ENCODE peak calls at places on chromosomes 13 and 19, in ten cellular contexts. Q is stimulated activated naive CD4-positive, alpha-beta T cell; H is Right ventricle myocardium superior; B is activated CD4-positive, alpha-beta T cell treated with anti-CD3 and anti-CD28 coated beads, Interleukin-2, amount 10 ng/mL, durations not matched to agents 7 days and 5 days; Z is activated CD4-positive, CD25-positive, alpha-beta regulatory T cell treated with anti-CD3 and anti-CD28 coated beads, Interleukin-2, amount 50 U/mL, for 16 hours; O is endodermal cell; I is Panc1; L is mucosa of descending colon; R is AG08395; M is mesendoderm. N is an unnamed sample.

GRCh38 chr19:48145596-48146254 is 24.4 kb downstream of the LIG1 start:
- DNase-seq in Z (no peak), L (no peak), B (no peak), M (no peak), H (no peak), R (no peak), O (no peak), Q (no peak), I (no peak), N (no peak)

GRCh38 chr13:103960011-103960410 is 893.8 kb upstream of the SLC10A2 start:
- DNase-seq in Z (no peak), H (no peak), Q (no peak), O (no peak), I (no peak), L (no peak), B (no peak), M (no peak), R (no peak), N (no peak)

GRCh38 chr19:6963937-6964336 is 57.3 kb downstream of the MBD3L2B start:
- DNase-seq in H (no peak), R (no peak), Q (peak), O (peak), L (peak), M (no peak), I (no peak), Z (no peak), B (peak), N (peak)

GRCh38 chr13:26950968-26951367 is 190.4 kb upstream of the GPR12 start:
- DNase-seq in H (no peak), R (no peak), L (peak), B (no peak), Z (no peak), I (no peak), Q (no peak), O (no peak), M (no peak), N (no peak)

GRCh38 chr19:28864577-28865042 is 348.3 kb downstream of the UQCRFS1 start:
- DNase-seq in O (no peak), R (no peak), M (no peak), Q (no peak), B (no peak), Z (no peak), I (no peak), H (peak), L (peak), N (no peak)

GRCh38 chr13:41622545-41623429 is 165.4 kb downstream of the RGCC start:
- DNase-seq in L (no peak), Q (no peak), O (no peak), R (peak), B (no peak), H (no peak), I (no peak), Z (no peak), M (no peak), N (no peak)

GRCh38 chr19:54356444-54357056 is 8.2 kb downstream of the LAIR1 start:
- DNase-seq in Z (no peak), M (no peak), O (no peak), R (no peak), H (no peak), B (no peak), Q (no peak), L (no peak), I (no peak), N (no peak)

GRCh38 chr13:112697756-112698655 is 8.2 kb downstream of the ATP11A start:
- DNase-seq in H (no peak), I (no peak), Z (no peak), O (peak), Q (no peak), R (peak), L (no peak), B (no peak), M (no peak), N (no peak)

GRCh38 chr13:50085063-50085462 is 69.8 kb downstream of the KCNRG start:
- DNase-seq in R (peak), Z (no peak), M (peak), H (no peak), O (no peak), I (no peak), Q (peak), B (no peak), L (no peak), N (no peak)